ENCODE peak calls at places on chromosomes 2 and 18, in four cellular contexts. Y is anterior cingulate cortex, X is HEK293T, W is naive B cell. M is an unnamed sample.

GRCh38 chr2:217650716-217651360 is 352.0 kb downstream of the TNS1 start:
- DNase-seq in Y (no peak), X (peak; percentile 73), W (no peak), M (peak; percentile 84)

GRCh38 chr2:229268626-229269025 is 2.5 kb downstream of the PID1 start:
- DNase-seq in Y (no peak), X (no peak), W (no peak), M (no peak)

GRCh38 chr18:29383311-29384273 is 1206.7 kb upstream of the CDH2 start:
- DNase-seq in Y (no peak), X (no peak), W (no peak), M (no peak)

GRCh38 chr2:207711750-207712487 is 479 bp downstream of the CCNYL1 start:
- DNase-seq in Y (no peak), X (peak; percentile 57), W (peak; percentile 64), M (peak; percentile 70)

GRCh38 chr2:118881490-118882129 is 34.2 kb upstream of the EN1 start:
- DNase-seq in Y (peak; percentile 13), X (peak; percentile 66), W (peak; percentile 33), M (peak; percentile 79)

GRCh38 chr2:160254363-160254762 is 54.3 kb upstream of the ITGB6 start:
- DNase-seq in Y (no peak), X (no peak), W (no peak), M (no peak)

GRCh38 chr2:68714866-68715265 is 19.7 kb upstream of the ARHGAP25 start:
- DNase-seq in Y (no peak), X (no peak), W (peak; percentile 84), M (no peak)

GRCh38 chr18:13437034-13437433 is 218.5 kb downstream of the LDLRAD4 start:
- DNase-seq in Y (no peak), X (no peak), W (no peak), M (no peak)

GRCh38 chr2:125581561-125581960 is 1074.4 kb upstream of the GYPC start:
- DNase-seq in Y (no peak), X (no peak), W (no peak), M (no peak)

GRCh38 chr2:99636432-99637034 is 146.7 kb upstream of the REV1 start:
- DNase-seq in Y (peak; percentile 46), X (no peak), W (no peak), M (no peak)

GRCh38 chr18:22883189-22883588 is 49.9 kb upstream of the RBBP8 start:
- DNase-seq in Y (no peak), X (no peak), W (no peak), M (peak; percentile 24)

GRCh38 chr2:7373156-7373555 is 455.9 kb downstream of the RNF144A start:
- DNase-seq in Y (no peak), X (no peak), W (no peak), M (no peak)

GRCh38 chr18:45967007-45967706 is at the start of gene EPG5:
- DNase-seq in Y (peak; percentile 94), X (peak; percentile 82), W (peak; percentile 92), M (peak; percentile 95)

GRCh38 chr2:33570681-33571080 is 28.4 kb downstream of the FAM98A start:
- DNase-seq in Y (no peak), X (no peak), W (no peak), M (no peak)

GRCh38 chr18:36934884-36935283 is 106.0 kb downstream of the KIAA1328 start:
- DNase-seq in Y (no peak), X (no peak), W (no peak), M (no peak)

GRCh38 chr2:99032786-99033185 is 96.8 kb upstream of the CRACDL start:
- DNase-seq in Y (no peak), X (no peak), W (no peak), M (no peak)

GRCh38 chr2:63861220-63861822 is 19.6 kb downstream of the UGP2 start:
- DNase-seq in Y (no peak), X (peak; percentile 39), W (peak; percentile 61), M (peak; percentile 22)

GRCh38 chr2:98346259-98347236 is at the start of gene CNGA3:
- DNase-seq in Y (no peak), X (peak; percentile 51), W (peak; percentile 15), M (peak; percentile 78)

GRCh38 chr2:222440670-222441422 is 16.5 kb downstream of the SGPP2 start:
- DNase-seq in Y (no peak), X (no peak), W (no peak), M (peak; percentile 30)

GRCh38 chr2:42169869-42170465 is 814 bp downstream of the EML4 start:
- DNase-seq in Y (no peak), X (no peak), W (peak; percentile 66), M (no peak)

GRCh38 chr2:109631741-109632140 is 17.6 kb downstream of the SOWAHC start:
- DNase-seq in Y (no peak), X (no peak), W (no peak), M (no peak)

GRCh38 chr2:31729442-31730092 is 148.8 kb upstream of the SRD5A2 start:
- DNase-seq in Y (no peak), X (peak; percentile 39), W (no peak), M (peak; percentile 72)

GRCh38 chr2:238847841-238848565 is at the start of gene TWIST2:
- DNase-seq in Y (no peak), X (no peak), W (no peak), M (peak; percentile 73)

GRCh38 chr18:80197490-80197889 is 49.8 kb downstream of the PARD6G start:
- DNase-seq in Y (no peak), X (no peak), W (no peak), M (no peak)